ENCODE peak calls at places on chromosomes 16 and 17, in seven cellular contexts. F is tibial nerve; K is ovary; U is CD8-positive, alpha-beta T cell; S is IMR-90; X is psoas muscle; Y is K562. V is an unnamed sample.

GRCh38 chr16:85428168-85428898 is 184.8 kb upstream of the GSE1 start:
- DNase-seq in S (no peak), Y (peak; percentile 57), X (peak; percentile 36), U (peak; percentile 29), K (peak; percentile 44), F (no peak), V (peak; percentile 21)

GRCh38 chr17:7068268-7068667 is 11.8 kb downstream of the CLEC10A start:
- DNase-seq in U (no peak), X (no peak), K (no peak), F (no peak), Y (no peak), S (no peak), V (no peak)

GRCh38 chr17:79294459-79295071 is 219.9 kb downstream of the ENGASE start:
- DNase-seq in S (peak; percentile 29), U (peak; percentile 31), X (peak; percentile 66), F (no peak), Y (peak; percentile 83), K (peak; percentile 66), V (peak; percentile 8)

GRCh38 chr16:68244481-68244902 is 681 bp upstream of the PLA2G15 start:
- DNase-seq in X (no peak), Y (peak; percentile 33), K (no peak), F (no peak), U (no peak), S (no peak), V (no peak)

GRCh38 chr16:85129846-85130706 is 17.8 kb upstream of the CIBAR2 start:
- DNase-seq in K (no peak), U (no peak), X (no peak), S (peak; percentile 68), Y (no peak), F (no peak), V (no peak)

GRCh38 chr17:21460358-21460757 is 84.2 kb downstream of the KCNJ12 start:
- DNase-seq in Y (no peak), S (peak; percentile 17), X (no peak), K (no peak), U (no peak), F (no peak), V (no peak)

GRCh38 chr16:68206224-68206623 is 29.7 kb downstream of the ESRP2 start:
- DNase-seq in K (no peak), F (no peak), X (no peak), U (no peak), S (no peak), Y (no peak), V (no peak)

GRCh38 chr16:67243481-67243880 is 3.8 kb downstream of the FHOD1 start:
- DNase-seq in S (no peak), U (no peak), Y (no peak), X (no peak), K (no peak), F (no peak), V (no peak)

GRCh38 chr17:81640011-81640410 is 3.0 kb downstream of the TSPAN10 start:
- DNase-seq in S (no peak), X (no peak), Y (no peak), F (no peak), K (no peak), U (no peak), V (no peak)

GRCh38 chr17:33169580-33170285 is 123.4 kb downstream of the ASIC2 start:
- DNase-seq in S (peak; percentile 57), F (no peak), K (no peak), X (no peak), U (no peak), Y (no peak), V (no peak)

GRCh38 chr16:11586375-11586855 is 304 bp downstream of the LITAF start:
- DNase-seq in S (no peak), K (no peak), F (no peak), Y (no peak), X (peak; percentile 28), U (no peak), V (no peak)

GRCh38 chr16:8853611-8854010 is 15.2 kb downstream of the CARHSP1 start:
- DNase-seq in Y (no peak), K (no peak), U (no peak), X (no peak), F (no peak), S (no peak), V (no peak)

GRCh38 chr16:8854298-8854948 is 14.4 kb downstream of the CARHSP1 start:
- DNase-seq in K (no peak), X (no peak), F (no peak), U (no peak), Y (no peak), S (no peak), V (no peak)

GRCh38 chr16:8855972-8856371 is 12.8 kb downstream of the CARHSP1 start:
- DNase-seq in Y (no peak), X (no peak), K (peak; percentile 4), S (no peak), F (no peak), U (no peak), V (no peak)

GRCh38 chr16:8853150-8853549 is 15.7 kb downstream of the CARHSP1 start:
- DNase-seq in U (no peak), Y (no peak), S (no peak), F (no peak), X (no peak), K (no peak), V (no peak)

GRCh38 chr16:8855051-8855786 is 13.6 kb downstream of the CARHSP1 start:
- DNase-seq in Y (peak; percentile 68), S (no peak), K (no peak), U (no peak), X (no peak), F (no peak), V (no peak)
- TF ChIP-seq CTCF in Y (peak; percentile 45), S (no peak), K (no peak), U (no peak), X (no peak), F (no peak), V (no peak)

GRCh38 chr16:50550035-50550434 is 1.8 kb downstream of the NKD1 start:
- DNase-seq in F (no peak), X (no peak), U (no peak), K (no peak), S (no peak), Y (no peak), V (no peak)
- H3K27ac ChIP-seq in F (peak overlapping the region; percentile 45), X (no peak overlapping the region), U (no peak overlapping the region), K (no peak overlapping the region), S (no peak overlapping the region), Y (no peak overlapping the region), V (no peak overlapping the region)

GRCh38 chr17:27081002-27081638 is 212.8 kb upstream of the WSB1 start:
- DNase-seq in U (no peak), K (no peak), Y (no peak), F (no peak), X (no peak), S (no peak), V (no peak)
- H3K9me3 ChIP-seq in U (no peaks in the 10 kb centered on the region), K (no peaks in the 10 kb centered on the region), Y (no peaks in the 10 kb centered on the region), F (no peaks in the 10 kb centered on the region), X (no peaks in the 10 kb centered on the region), S (peaks cover 9% of the 10 kb centered on the region), V (no peaks in the 10 kb centered on the region)

GRCh38 chr16:30722443-30722842 is 23.5 kb downstream of the SRCAP start:
- DNase-seq in F (no peak), S (no peak), X (no peak), U (no peak), K (no peak), Y (peak; percentile 47), V (no peak)
- TF ChIP-seq CTCF in F (no peak), S (no peak), X (no peak), U (no peak), K (no peak), Y (peak; percentile 49), V (no peak)

V was measured in CD4-positive, alpha-beta T cell.